ENCODE peak calls at places on chromosomes 6 and 20, in seven cellular contexts. Z is kidney epithelial cell; T is Peyer's patch; N is psoas muscle; E is activated CD4-positive, alpha-beta T cell treated with anti-CD3 and anti-CD28 coated beads for 24 hours; O is HCT116; K is CD4-positive, alpha-beta T cell. W is an unnamed sample.

GRCh38 chr6:43772571-43773049 is 2.6 kb downstream of the VEGFA start:
- DNase-seq in Z (no peak), T (no peak), N (peak; percentile 80), E (no peak), O (no peak), K (no peak), W (no peak)

GRCh38 chr6:36717231-36717825 is 19.7 kb downstream of the RAB44 start:
- DNase-seq in Z (no peak), T (peak; percentile 34), N (peak; percentile 35), E (no peak), O (no peak), K (no peak), W (no peak)

GRCh38 chr6:38056361-38056760 is 236.8 kb downstream of the ZFAND3 start:
- DNase-seq in Z (no peak), T (no peak), N (no peak), E (no peak), O (no peak), K (no peak), W (no peak)

GRCh38 chr20:22773326-22773725 is 189.0 kb upstream of the FOXA2 start:
- DNase-seq in Z (peak; percentile 51), T (no peak), N (no peak), E (no peak), O (no peak), K (no peak), W (no peak)

GRCh38 chr20:37956099-37956498 is 53.2 kb downstream of the VSTM2L start:
- DNase-seq in Z (no peak), T (no peak), N (no peak), E (no peak), O (no peak), K (no peak), W (peak; percentile 58)

GRCh38 chr20:45944151-45944964 is 9.9 kb downstream of the PCIF1 start:
- DNase-seq in Z (no peak), T (no peak), N (no peak), E (no peak), O (no peak), K (no peak), W (no peak)

GRCh38 chr6:6057442-6058053 is 50.8 kb upstream of the NRN1 start:
- DNase-seq in Z (peak; percentile 4), T (no peak), N (no peak), E (peak; percentile 4), O (peak; percentile 35), K (no peak), W (peak; percentile 80)

GRCh38 chr6:50709366-50709734 is 4.0 kb upstream of the TFAP2D start:
- DNase-seq in Z (no peak), T (no peak), N (no peak), E (no peak), O (no peak), K (no peak), W (no peak)

GRCh38 chr6:26336355-26337198 is 28.4 kb upstream of the BTN3A2 start:
- DNase-seq in Z (no peak), T (no peak), N (no peak), E (no peak), O (no peak), K (no peak), W (no peak)

GRCh38 chr20:17616480-17617211 is 46.8 kb downstream of the DSTN start:
- DNase-seq in Z (no peak), T (peak; percentile 42), N (peak; percentile 50), E (no peak), O (no peak), K (no peak), W (no peak)

GRCh38 chr6:125780540-125781306 is 10.0 kb upstream of the NCOA7 start:
- DNase-seq in Z (no peak), T (peak; percentile 76), N (peak; percentile 72), E (no peak), O (peak; percentile 60), K (peak; percentile 55), W (peak; percentile 97)

GRCh38 chr6:52511572-52512151 is 65.2 kb downstream of the TRAM2 start:
- DNase-seq in Z (no peak), T (no peak), N (no peak), E (no peak), O (no peak), K (no peak), W (no peak)

GRCh38 chr6:10465633-10466499 is 51.0 kb upstream of the TFAP2A start:
- DNase-seq in Z (no peak), T (no peak), N (no peak), E (no peak), O (peak; percentile 65), K (no peak), W (peak; percentile 43)

GRCh38 chr6:46014511-46015118 is 1.0 kb downstream of the CLIC5 start:
- DNase-seq in Z (no peak), T (peak; percentile 69), N (peak; percentile 75), E (no peak), O (no peak), K (no peak), W (no peak)

GRCh38 chr6:2909718-2910117 is 6.6 kb upstream of the SERPINB9 start:
- DNase-seq in Z (no peak), T (no peak), N (no peak), E (no peak), O (no peak), K (no peak), W (no peak)

GRCh38 chr6:29537714-29538403 is 21.7 kb downstream of the UBD start:
- DNase-seq in Z (no peak), T (no peak), N (no peak), E (no peak), O (no peak), K (no peak), W (no peak)

GRCh38 chr6:75563032-75563431 is 38.6 kb upstream of the SENP6 start:
- DNase-seq in Z (no peak), T (peak; percentile 48), N (no peak), E (no peak), O (peak; percentile 48), K (no peak), W (peak; percentile 4)

GRCh38 chr6:10315631-10316145 is 99.2 kb downstream of the TFAP2A start:
- DNase-seq in Z (no peak), T (no peak), N (no peak), E (no peak), O (no peak), K (no peak), W (no peak)

GRCh38 chr20:63518946-63519764 is 1.4 kb upstream of the PPDPF start:
- DNase-seq in Z (no peak), T (no peak), N (peak; percentile 53), E (no peak), O (no peak), K (no peak), W (no peak)

GRCh38 chr6:167058261-167058660 is 59.1 kb downstream of the CEP43 start:
- DNase-seq in Z (no peak), T (no peak), N (no peak), E (no peak), O (no peak), K (no peak), W (no peak)

GRCh38 chr6:106084973-106085686 is 1.0 kb upstream of the PRDM1 start:
- DNase-seq in Z (no peak), T (no peak), N (no peak), E (no peak), O (no peak), K (no peak), W (peak; percentile 31)

GRCh38 chr20:5608448-5609161 is 141.6 kb upstream of the SHLD1 start:
- DNase-seq in Z (no peak), T (no peak), N (no peak), E (no peak), O (no peak), K (no peak), W (no peak)

W was measured in NCI-H2029.